ENCODE peak calls at places on chromosomes 3 and 15, in six cellular contexts. One of them, this sample, is unnamed.
A peak's percentile ranks its signal among the peaks of the same experiment; 100 is the strongest.

GRCh38 chr3:26984601-26985000 is 362.0 kb downstream of the LRRC3B start:
- DNase-seq in transverse colon: no peak
- DNase-seq in cardiac muscle cell: no peak
- DNase-seq in right cardiac atrium: no peak
- DNase-seq in mesenchymal stem cell: no peak
- DNase-seq in psoas muscle: no peak
- DNase-seq in this sample: no peak

GRCh38 chr3:100761211-100761921 is 52.1 kb downstream of the TFG start:
- DNase-seq in psoas muscle: no peak
- DNase-seq in right cardiac atrium: no peak
- DNase-seq in mesenchymal stem cell: no peak
- DNase-seq in cardiac muscle cell: no peak
- DNase-seq in transverse colon: peak; percentile 17
- DNase-seq in this sample: no peak

GRCh38 chr3:129621626-129622417 is 15.3 kb upstream of the PLXND1 start:
- DNase-seq in right cardiac atrium: peak; percentile 81
- DNase-seq in psoas muscle: peak; percentile 47
- DNase-seq in cardiac muscle cell: no peak
- DNase-seq in mesenchymal stem cell: no peak
- DNase-seq in transverse colon: no peak
- DNase-seq in this sample: no peak

GRCh38 chr3:8755564-8756237 is 13.7 kb downstream of the OXTR start:
- DNase-seq in psoas muscle: no peak
- DNase-seq in cardiac muscle cell: peak; percentile 25
- DNase-seq in transverse colon: no peak
- DNase-seq in mesenchymal stem cell: peak; percentile 31
- DNase-seq in right cardiac atrium: no peak
- DNase-seq in this sample: no peak

GRCh38 chr3:28008235-28008634 is 233.2 kb upstream of the CMC1 start:
- DNase-seq in transverse colon: no peak
- DNase-seq in right cardiac atrium: no peak
- DNase-seq in cardiac muscle cell: no peak
- DNase-seq in psoas muscle: no peak
- DNase-seq in mesenchymal stem cell: no peak
- DNase-seq in this sample: no peak

GRCh38 chr15:45333550-45333949 is 44.8 kb downstream of the GATM start:
- DNase-seq in psoas muscle: peak; percentile 70
- DNase-seq in cardiac muscle cell: peak; percentile 77
- DNase-seq in right cardiac atrium: peak; percentile 70
- DNase-seq in transverse colon: peak; percentile 34
- DNase-seq in mesenchymal stem cell: peak; percentile 60
- DNase-seq in this sample: no peak

GRCh38 chr3:179797192-179797591 is 144.4 kb downstream of the USP13 start:
- DNase-seq in psoas muscle: no peak
- DNase-seq in cardiac muscle cell: no peak
- DNase-seq in right cardiac atrium: no peak
- DNase-seq in mesenchymal stem cell: no peak
- DNase-seq in transverse colon: no peak
- DNase-seq in this sample: no peak

GRCh38 chr15:62895139-62895866 is 147.2 kb upstream of the TPM1 start:
- DNase-seq in cardiac muscle cell: peak; percentile 67
- DNase-seq in right cardiac atrium: no peak
- DNase-seq in mesenchymal stem cell: peak; percentile 86
- DNase-seq in transverse colon: no peak
- DNase-seq in psoas muscle: no peak
- DNase-seq in this sample: peak; percentile 42

GRCh38 chr3:119703900-119704531 is 1.2 kb downstream of the CFAP91 start:
- DNase-seq in right cardiac atrium: no peak
- DNase-seq in cardiac muscle cell: no peak
- DNase-seq in transverse colon: no peak
- DNase-seq in psoas muscle: no peak
- DNase-seq in mesenchymal stem cell: peak; percentile 3
- DNase-seq in this sample: peak; percentile 3

GRCh38 chr15:38307251-38307650 is 54.6 kb downstream of the SPRED1 start:
- DNase-seq in mesenchymal stem cell: no peak
- DNase-seq in right cardiac atrium: no peak
- DNase-seq in cardiac muscle cell: no peak
- DNase-seq in transverse colon: no peak
- DNase-seq in psoas muscle: no peak
- DNase-seq in this sample: no peak

GRCh38 chr15:28911295-28911979 is 25.7 kb downstream of the APBA2 start:
- DNase-seq in cardiac muscle cell: no peak
- DNase-seq in right cardiac atrium: no peak
- DNase-seq in mesenchymal stem cell: no peak
- DNase-seq in transverse colon: no peak
- DNase-seq in psoas muscle: no peak
- DNase-seq in this sample: no peak

GRCh38 chr15:70113304-70113700 is 15.6 kb upstream of the TLE3 start:
- DNase-seq in psoas muscle: peak; percentile 65
- DNase-seq in mesenchymal stem cell: no peak
- DNase-seq in transverse colon: peak; percentile 38
- DNase-seq in right cardiac atrium: peak; percentile 76
- DNase-seq in cardiac muscle cell: no peak
- DNase-seq in this sample: no peak

GRCh38 chr3:197458906-197459470 is 96.8 kb downstream of the BDH1 start:
- DNase-seq in right cardiac atrium: no peak
- DNase-seq in transverse colon: peak; percentile 61
- DNase-seq in mesenchymal stem cell: no peak
- DNase-seq in cardiac muscle cell: no peak
- DNase-seq in psoas muscle: no peak
- DNase-seq in this sample: no peak

GRCh38 chr3:2268779-2269178 is 170.1 kb downstream of the CNTN4 start:
- DNase-seq in right cardiac atrium: no peak
- DNase-seq in cardiac muscle cell: no peak
- DNase-seq in mesenchymal stem cell: no peak
- DNase-seq in psoas muscle: no peak
- DNase-seq in transverse colon: no peak
- DNase-seq in this sample: no peak

GRCh38 chr3:46948830-46949671 is 27.5 kb downstream of the CCDC12 start:
- DNase-seq in mesenchymal stem cell: peak; percentile 54
- DNase-seq in transverse colon: peak; percentile 65
- DNase-seq in psoas muscle: no peak
- DNase-seq in right cardiac atrium: peak; percentile 81
- DNase-seq in cardiac muscle cell: no peak
- DNase-seq in this sample: no peak

GRCh38 chr3:87732294-87732693 is 326.5 kb downstream of the CGGBP1 start:
- DNase-seq in psoas muscle: no peak
- DNase-seq in mesenchymal stem cell: no peak
- DNase-seq in transverse colon: no peak
- DNase-seq in cardiac muscle cell: no peak
- DNase-seq in right cardiac atrium: no peak
- DNase-seq in this sample: no peak

GRCh38 chr15:45117327-45118130 is 3.4 kb downstream of the DUOXA2 start:
- DNase-seq in right cardiac atrium: peak; percentile 48
- DNase-seq in psoas muscle: no peak
- DNase-seq in transverse colon: no peak
- DNase-seq in mesenchymal stem cell: no peak
- DNase-seq in cardiac muscle cell: no peak
- DNase-seq in this sample: no peak

GRCh38 chr3:54999159-54999558 is 71.3 kb upstream of the LRTM1 start:
- DNase-seq in cardiac muscle cell: peak; percentile 91
- DNase-seq in right cardiac atrium: no peak
- DNase-seq in transverse colon: no peak
- DNase-seq in mesenchymal stem cell: peak; percentile 90
- DNase-seq in psoas muscle: no peak
- DNase-seq in this sample: peak; percentile 80

GRCh38 chr3:11136871-11137626 is 17.2 kb upstream of the HRH1 start:
- DNase-seq in psoas muscle: peak; percentile 73
- DNase-seq in cardiac muscle cell: peak; percentile 99
- DNase-seq in transverse colon: peak; percentile 37
- DNase-seq in right cardiac atrium: no peak
- DNase-seq in mesenchymal stem cell: peak; percentile 98
- DNase-seq in this sample: peak; percentile 95

GRCh38 chr3:146250449-146251382 is at the start of gene PLSCR4:
- DNase-seq in right cardiac atrium: peak; percentile 96
- DNase-seq in mesenchymal stem cell: peak; percentile 65
- DNase-seq in psoas muscle: peak; percentile 85
- DNase-seq in cardiac muscle cell: peak; percentile 97
- DNase-seq in transverse colon: peak; percentile 82
- DNase-seq in this sample: peak; percentile 77

GRCh38 chr3:124078978-124079911 is 87.3 kb upstream of the ROPN1 start:
- DNase-seq in mesenchymal stem cell: peak; percentile 36
- DNase-seq in cardiac muscle cell: peak; percentile 56
- DNase-seq in right cardiac atrium: no peak
- DNase-seq in psoas muscle: no peak
- DNase-seq in transverse colon: no peak
- DNase-seq in this sample: peak; percentile 84

GRCh38 chr15:78321786-78322185 is 18.4 kb upstream of the CRABP1 start:
- DNase-seq in cardiac muscle cell: no peak
- DNase-seq in transverse colon: no peak
- DNase-seq in psoas muscle: no peak
- DNase-seq in right cardiac atrium: no peak
- DNase-seq in mesenchymal stem cell: no peak
- DNase-seq in this sample: no peak

GRCh38 chr3:132641837-132642538 is 17.6 kb downstream of the ACAD11 start:
- DNase-seq in cardiac muscle cell: peak; percentile 75
- DNase-seq in transverse colon: no peak
- DNase-seq in right cardiac atrium: no peak
- DNase-seq in mesenchymal stem cell: peak; percentile 67
- DNase-seq in psoas muscle: no peak
- DNase-seq in this sample: peak; percentile 84

GRCh38 chr15:100781061-100781960 is 98.3 kb upstream of the ALDH1A3 start:
- DNase-seq in right cardiac atrium: no peak
- DNase-seq in mesenchymal stem cell: no peak
- DNase-seq in psoas muscle: no peak
- DNase-seq in transverse colon: no peak
- DNase-seq in cardiac muscle cell: no peak
- DNase-seq in this sample: peak; percentile 71

DNA sequence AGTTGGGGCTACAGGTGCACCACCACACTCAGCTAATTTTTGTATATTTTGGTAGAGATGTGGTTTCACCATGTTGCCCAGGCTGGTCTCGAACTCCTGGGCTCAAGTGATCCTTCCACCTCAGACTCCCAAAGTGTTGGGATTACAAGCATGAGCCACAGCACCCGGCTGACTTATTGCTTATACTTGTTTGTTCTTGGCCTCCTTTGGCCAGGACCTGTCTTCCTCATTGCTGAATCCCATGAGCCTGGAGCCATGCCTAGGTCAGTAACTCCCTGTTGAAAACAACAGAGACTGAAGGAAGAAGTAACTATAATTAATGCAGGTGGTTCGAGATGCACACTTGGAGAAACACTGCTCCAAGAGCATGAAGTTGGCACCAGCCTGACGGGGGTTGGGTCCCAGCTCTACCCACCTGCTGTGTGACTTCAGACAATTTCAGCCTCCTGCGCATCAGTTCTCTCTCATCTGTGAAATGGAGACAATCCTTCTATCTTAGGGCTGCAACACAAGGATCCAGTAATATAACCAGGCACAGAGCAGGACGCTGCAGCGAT is 38.9 kb downstream of the CPN2 start:
- DNase-seq in psoas muscle: no peak
- DNase-seq in right cardiac atrium: no peak
- DNase-seq in transverse colon: peak; percentile 46
- DNase-seq in mesenchymal stem cell: no peak
- DNase-seq in cardiac muscle cell: no peak
- DNase-seq in this sample: no peak
- H3K4me1 ChIP-seq in psoas muscle: peaks cover 7% of the 10 kb centered on the region
- H3K4me1 ChIP-seq in right cardiac atrium: peaks cover 2% of the 10 kb centered on the region
- H3K4me1 ChIP-seq in transverse colon: peaks cover 4% of the 10 kb centered on the region
- H3K4me1 ChIP-seq in mesenchymal stem cell: peaks cover 36% of the 10 kb centered on the region
- H3K4me1 ChIP-seq in cardiac muscle cell: peaks cover 29% of the 10 kb centered on the region
- H3K4me1 ChIP-seq in this sample: peaks cover 33% of the 10 kb centered on the region

GRCh38 chr3:178485756-178486155 is 50.5 kb upstream of the KCNMB2 start:
- DNase-seq in right cardiac atrium: no peak
- DNase-seq in psoas muscle: no peak
- DNase-seq in mesenchymal stem cell: no peak
- DNase-seq in transverse colon: no peak
- DNase-seq in cardiac muscle cell: peak; percentile 13
- DNase-seq in this sample: peak; percentile 66

GRCh38 chr3:178482981-178483380 is 53.3 kb upstream of the KCNMB2 start:
- DNase-seq in psoas muscle: no peak
- DNase-seq in mesenchymal stem cell: no peak
- DNase-seq in cardiac muscle cell: peak; percentile 4
- DNase-seq in transverse colon: no peak
- DNase-seq in right cardiac atrium: no peak
- DNase-seq in this sample: peak; percentile 18

GRCh38 chr3:178483704-178484103 is 52.5 kb upstream of the KCNMB2 start:
- DNase-seq in transverse colon: no peak
- DNase-seq in psoas muscle: no peak
- DNase-seq in cardiac muscle cell: peak; percentile 36
- DNase-seq in right cardiac atrium: no peak
- DNase-seq in mesenchymal stem cell: no peak
- DNase-seq in this sample: peak; percentile 64

GRCh38 chr3:178492496-178492895 is 43.7 kb upstream of the KCNMB2 start:
- DNase-seq in cardiac muscle cell: no peak
- DNase-seq in right cardiac atrium: no peak
- DNase-seq in mesenchymal stem cell: no peak
- DNase-seq in transverse colon: no peak
- DNase-seq in psoas muscle: no peak
- DNase-seq in this sample: no peak

DNA sequence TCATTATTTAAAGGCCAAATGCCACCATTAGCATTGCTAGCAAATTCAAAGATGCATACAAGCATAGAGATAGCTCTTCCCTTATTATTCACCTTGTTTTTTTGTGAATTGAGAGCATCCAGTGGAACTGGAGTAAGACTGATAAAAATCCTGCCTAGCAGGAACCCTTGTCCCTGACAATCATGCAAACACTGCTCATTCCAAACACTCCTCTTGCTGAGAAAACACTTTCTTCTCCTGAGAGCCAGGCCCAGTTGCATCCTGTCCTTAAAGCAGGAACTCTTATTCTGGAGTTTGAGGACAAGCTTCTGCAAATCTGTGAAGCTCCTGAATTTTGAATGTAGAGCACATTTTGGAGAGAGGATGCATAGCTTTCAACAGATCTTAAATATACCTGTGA is 49.3 kb upstream of the KCNMB2 start:
- DNase-seq in psoas muscle: no peak
- DNase-seq in transverse colon: no peak
- DNase-seq in cardiac muscle cell: no peak
- DNase-seq in right cardiac atrium: no peak
- DNase-seq in mesenchymal stem cell: no peak
- DNase-seq in this sample: no peak
- H3K4me1 ChIP-seq in psoas muscle: no peaks in the 10 kb centered on the region
- H3K4me1 ChIP-seq in transverse colon: no peaks in the 10 kb centered on the region
- H3K4me1 ChIP-seq in cardiac muscle cell: no peaks in the 10 kb centered on the region
- H3K4me1 ChIP-seq in right cardiac atrium: no peaks in the 10 kb centered on the region
- H3K4me1 ChIP-seq in mesenchymal stem cell: peaks cover 3% of the 10 kb centered on the region
- H3K4me1 ChIP-seq in this sample: peaks cover 7% of the 10 kb centered on the region

GRCh38 chr3:37739579-37740290 is 121.9 kb upstream of the CTDSPL start:
- DNase-seq in right cardiac atrium: no peak
- DNase-seq in cardiac muscle cell: no peak
- DNase-seq in transverse colon: no peak
- DNase-seq in psoas muscle: no peak
- DNase-seq in mesenchymal stem cell: no peak
- DNase-seq in this sample: no peak
- H3K4me1 ChIP-seq in right cardiac atrium: no peaks in the 10 kb centered on the region
- H3K4me1 ChIP-seq in cardiac muscle cell: peaks cover 40% of the 10 kb centered on the region
- H3K4me1 ChIP-seq in transverse colon: no peaks in the 10 kb centered on the region
- H3K4me1 ChIP-seq in psoas muscle: no peaks in the 10 kb centered on the region
- H3K4me1 ChIP-seq in mesenchymal stem cell: no peaks in the 10 kb centered on the region
- H3K4me1 ChIP-seq in this sample: no peaks in the 10 kb centered on the region

DNA sequence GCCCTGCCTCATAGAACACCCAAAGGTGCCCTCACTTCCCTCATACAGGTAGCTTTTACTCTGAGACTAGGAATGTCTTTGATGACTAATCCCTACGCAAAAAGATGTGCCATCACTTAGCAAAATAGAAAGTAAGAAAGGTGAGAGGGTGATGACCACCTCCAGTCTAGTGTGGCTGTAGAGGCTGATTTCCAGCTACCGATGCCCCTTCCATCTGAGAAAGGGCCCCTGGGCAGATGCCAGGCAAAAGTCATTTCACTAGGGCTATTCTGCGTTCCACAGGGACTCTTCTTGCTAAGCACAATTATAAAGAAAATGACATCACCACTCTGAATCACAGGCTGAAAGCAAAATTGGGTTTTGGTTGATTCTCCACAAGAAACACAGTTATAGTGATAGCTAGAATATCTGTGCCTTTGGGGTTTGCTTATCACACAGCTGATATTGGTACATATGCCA is 77.4 kb downstream of the RBPMS2 start:
- DNase-seq in cardiac muscle cell: no peak
- DNase-seq in transverse colon: no peak
- DNase-seq in mesenchymal stem cell: no peak
- DNase-seq in right cardiac atrium: no peak
- DNase-seq in psoas muscle: no peak
- DNase-seq in this sample: peak; percentile 45
- H3K4me1 ChIP-seq in cardiac muscle cell: peaks cover 61% of the 10 kb centered on the region
- H3K4me1 ChIP-seq in transverse colon: peaks cover 49% of the 10 kb centered on the region
- H3K4me1 ChIP-seq in mesenchymal stem cell: peaks cover 17% of the 10 kb centered on the region
- H3K4me1 ChIP-seq in right cardiac atrium: peaks cover 31% of the 10 kb centered on the region
- H3K4me1 ChIP-seq in psoas muscle: peaks cover 82% of the 10 kb centered on the region
- H3K4me1 ChIP-seq in this sample: peaks cover 57% of the 10 kb centered on the region

This sample was measured in adipocyte.